ENCODE peak calls at places on chromosomes 12 and 14, in four cellular contexts. T is endothelial cell, N is neural progenitor cell, H is left ventricle myocardium inferior. L is an unnamed sample.

GRCh38 chr12:3199551-3200031 is 122.4 kb downstream of the TSPAN9 start:
- DNase-seq in T (peak), H (no peak), N (peak), L (peak)

GRCh38 chr12:68871899-68872298 is 61.1 kb downstream of the CPM start:
- DNase-seq in T (peak), N (peak), H (no peak), L (no peak)

GRCh38 chr14:52072266-52072780 is 3.5 kb upstream of the NID2 start:
- DNase-seq in H (no peak), N (peak), T (no peak), L (no peak)

GRCh38 chr12:101747695-101748094 is 8.4 kb upstream of the SYCP3 start:
- DNase-seq in H (no peak), T (no peak), N (no peak), L (no peak)

GRCh38 chr14:103123128-103123633 is at the start of gene TNFAIP2:
- DNase-seq in T (peak), H (peak), N (peak), L (peak)

GRCh38 chr12:47818701-47819543 is 781 bp downstream of the HDAC7 start:
- DNase-seq in N (peak), H (peak), T (peak), L (peak)

GRCh38 chr14:92501891-92502351 is 11.7 kb upstream of the RIN3 start:
- DNase-seq in N (no peak), H (no peak), T (no peak), L (no peak)

GRCh38 chr12:112868459-112869041 is 38.2 kb upstream of the OAS1 start:
- DNase-seq in T (no peak), H (no peak), N (peak), L (peak)

GRCh38 chr14:66228267-66228970 is 257.8 kb upstream of the CCDC196 start:
- DNase-seq in T (no peak), H (no peak), N (no peak), L (no peak)

GRCh38 chr12:81502912-81503695 is 256.0 kb downstream of the PPFIA2 start:
- DNase-seq in T (no peak), H (no peak), N (no peak), L (no peak)

GRCh38 chr14:78340250-78340649 is 170.1 kb downstream of the NRXN3 start:
- DNase-seq in H (no peak), T (no peak), N (no peak), L (no peak)

GRCh38 chr12:80419660-80420059 is 24.4 kb upstream of the PTPRQ start:
- DNase-seq in T (no peak), H (no peak), N (no peak), L (no peak)

GRCh38 chr14:75198291-75198933 is 22.0 kb upstream of the TMED10 start:
- DNase-seq in T (no peak), N (no peak), H (peak), L (no peak)

GRCh38 chr14:61493996-61494395 is 172.6 kb downstream of the PRKCH start:
- DNase-seq in H (no peak), T (no peak), N (no peak), L (no peak)

GRCh38 chr14:63091394-63091996 is 46.2 kb upstream of the KCNH5 start:
- DNase-seq in H (no peak), N (no peak), T (no peak), L (no peak)

GRCh38 chr12:81726634-81727033 is 32.5 kb downstream of the PPFIA2 start:
- DNase-seq in H (no peak), T (no peak), N (peak), L (no peak)

GRCh38 chr14:67418368-67419174 is 6.6 kb upstream of the PLEK2 start:
- DNase-seq in H (no peak), T (no peak), N (no peak), L (no peak)

GRCh38 chr12:104738841-104739642 is 219.0 kb downstream of the SLC41A2 start:
- DNase-seq in T (no peak), N (no peak), H (no peak), L (no peak)

GRCh38 chr14:91649930-91650329 is 82.0 kb downstream of the CATSPERB start:
- DNase-seq in H (no peak), T (peak), N (peak), L (no peak)

GRCh38 chr12:32367381-32367780 is 32.0 kb upstream of the FGD4 start:
- DNase-seq in H (no peak), N (no peak), T (no peak), L (no peak)

GRCh38 chr12:32369202-32369601 is 30.2 kb upstream of the FGD4 start:
- DNase-seq in N (no peak), T (no peak), H (no peak), L (no peak)

GRCh38 chr12:32362892-32363291 is 36.5 kb upstream of the FGD4 start:
- DNase-seq in T (no peak), N (no peak), H (no peak), L (no peak)

GRCh38 chr12:32366704-32367103 is 32.7 kb upstream of the FGD4 start:
- DNase-seq in N (no peak), T (no peak), H (no peak), L (no peak)

DNA sequence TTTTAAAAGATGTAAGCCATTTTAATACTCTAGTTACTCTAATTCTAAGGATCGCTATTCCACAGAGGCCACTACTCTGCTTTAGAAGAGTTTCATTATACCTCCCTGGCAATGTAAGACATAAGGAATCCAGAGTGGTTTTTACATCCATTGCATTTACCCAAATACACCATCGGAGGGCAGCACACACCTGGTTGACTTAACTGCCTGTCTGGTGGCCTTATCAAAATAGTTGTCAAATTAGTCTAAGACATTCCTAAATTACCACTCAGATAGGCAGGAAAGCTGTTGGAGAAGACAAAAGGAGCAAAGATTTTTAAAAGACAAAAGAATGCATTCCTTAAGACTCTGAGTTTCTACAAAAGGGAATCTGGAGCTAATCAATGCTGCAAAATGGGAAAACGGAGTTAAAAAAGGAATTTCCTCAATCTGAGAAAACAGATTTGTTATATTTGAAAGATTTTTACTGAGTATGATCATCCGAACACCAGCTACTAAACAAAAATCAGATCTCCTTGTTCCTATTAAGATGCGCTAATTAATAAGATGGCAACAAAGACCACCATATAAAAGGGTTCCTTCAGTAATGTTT is 33.8 kb upstream of the FGD4 start:
- DNase-seq in H (peak), T (peak), N (peak), L (peak)
- TF ChIP-seq CTCF in H (peak), T (peak), N (peak), L (peak)

GRCh38 chr12:52257074-52257551 is 17.3 kb upstream of the KRT86 start:
- DNase-seq in H (no peak), T (no peak), N (no peak), L (no peak)

GRCh38 chr12:52259850-52260249 is 14.6 kb upstream of the KRT86 start:
- DNase-seq in N (no peak), T (no peak), H (no peak), L (no peak)

GRCh38 chr12:52256165-52256935 is 18.1 kb upstream of the KRT86 start:
- DNase-seq in T (no peak), H (no peak), N (no peak), L (no peak)

GRCh38 chr12:52260351-52261210 is 13.9 kb upstream of the KRT86 start:
- DNase-seq in T (no peak), N (peak), H (no peak), L (no peak)

GRCh38 chr12:52258335-52258901 is 16.0 kb upstream of the KRT86 start:
- DNase-seq in T (peak), H (no peak), N (peak), L (peak)
- TF ChIP-seq CTCF in T (no peak), H (no peak), N (peak), L (no peak)

GRCh38 chr12:11534064-11534463 is 115.4 kb upstream of the ETV6 start:
- DNase-seq in T (no peak), H (no peak), N (no peak), L (no peak)
- TF ChIP-seq CTCF in T (no peak), H (no peak), N (no peak), L (no peak)

GRCh38 chr12:123976227-123976826 is 3.3 kb downstream of the ZNF664 start:
- DNase-seq in H (no peak), N (no peak), T (no peak), L (no peak)

GRCh38 chr12:123973552-123974341 is 732 bp downstream of the ZNF664 start:
- DNase-seq in N (peak), T (peak), H (peak), L (peak)

GRCh38 chr12:123971770-123972447 is 722 bp downstream of the CCDC92 start:
- DNase-seq in T (peak), H (peak), N (peak), L (peak)

GRCh38 chr12:123971449-123971769 is 1.2 kb downstream of the CCDC92 start:
- DNase-seq in N (no peak), H (no peak), T (no peak), L (no peak)

DNA sequence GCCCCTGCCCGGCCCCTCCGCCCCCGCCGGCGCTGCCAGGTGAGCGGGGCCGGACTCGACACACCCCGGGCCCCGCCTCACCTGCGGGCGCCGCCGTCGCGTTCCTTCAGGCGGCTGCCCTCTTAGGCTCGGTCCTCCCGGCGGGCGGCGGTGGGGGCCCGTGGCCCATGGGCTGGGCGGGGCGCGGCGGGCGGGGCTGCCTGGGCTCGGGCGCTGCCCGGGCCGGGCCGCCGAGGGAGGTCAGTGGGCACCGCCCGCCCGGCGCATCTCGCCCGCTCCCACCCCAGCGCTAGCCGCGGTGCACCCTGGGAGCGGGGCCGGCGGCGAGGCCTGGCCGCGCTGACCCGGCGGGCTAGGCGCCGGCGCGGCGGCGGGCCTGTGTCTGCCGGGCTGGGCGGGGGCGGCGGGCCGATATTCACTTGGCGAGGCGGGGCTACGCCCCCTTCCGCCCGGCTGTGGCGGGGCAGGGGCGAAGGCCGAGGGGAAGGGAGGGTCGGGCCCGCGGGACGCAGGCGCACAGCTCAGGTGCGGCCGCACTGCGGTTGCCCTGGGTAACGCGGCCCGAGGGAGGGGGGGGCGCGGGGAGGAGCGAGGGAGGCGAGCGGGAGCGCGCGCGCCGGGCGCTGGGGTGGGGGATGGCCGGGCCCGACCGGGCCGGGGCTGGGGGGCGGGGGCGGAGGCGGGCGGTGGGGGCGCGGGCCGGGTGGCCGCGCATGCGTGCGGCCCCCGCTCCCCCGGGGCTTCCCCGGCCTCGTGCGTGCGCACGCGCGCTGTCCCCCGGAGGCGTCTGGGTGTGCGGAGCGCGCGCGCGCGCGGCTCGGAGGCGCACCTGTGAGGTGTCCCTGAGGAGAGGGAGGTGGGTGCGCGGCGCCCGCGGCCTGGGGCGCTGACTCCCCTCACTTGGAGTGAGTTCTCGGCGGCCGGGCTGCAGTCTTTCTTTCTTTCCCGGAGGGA is at the start of the genes CCDC92 and ZNF664:
- DNase-seq in T (peak), H (peak), N (peak), L (peak)
- TF ChIP-seq CTCF in T (no peak), H (no peak), N (peak), L (no peak)

GRCh38 chr12:29048787-29049186 is 100.3 kb upstream of the FAR2 start:
- DNase-seq in T (no peak), H (no peak), N (no peak), L (no peak)

GRCh38 chr12:29050503-29050902 is 98.6 kb upstream of the FAR2 start:
- DNase-seq in T (no peak), H (no peak), N (no peak), L (no peak)

GRCh38 chr12:29051221-29051620 is 97.9 kb upstream of the FAR2 start:
- DNase-seq in N (no peak), T (no peak), H (no peak), L (no peak)

GRCh38 chr12:29054790-29055663 is 94.1 kb upstream of the FAR2 start:
- DNase-seq in H (no peak), N (no peak), T (no peak), L (no peak)

DNA sequence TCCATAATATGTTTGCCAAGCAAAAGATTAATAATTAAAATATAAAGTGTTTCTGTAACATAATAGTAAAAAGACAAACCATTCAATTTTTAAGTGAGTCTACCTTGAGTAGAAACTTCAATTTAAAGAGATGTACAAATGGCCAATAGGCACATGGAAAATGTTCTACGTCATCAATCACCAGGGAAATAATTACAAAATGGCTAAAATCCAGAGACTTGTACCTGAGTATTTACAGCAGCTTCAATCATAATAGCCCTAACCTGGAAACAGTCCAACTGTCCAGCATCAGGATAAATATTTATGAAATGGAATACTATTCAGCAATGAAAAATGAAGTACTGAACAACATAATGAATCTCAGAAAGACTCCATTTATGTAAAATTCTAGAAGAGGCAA is 95.5 kb upstream of the FAR2 start:
- DNase-seq in H (no peak), T (no peak), N (no peak), L (no peak)
- TF ChIP-seq CTCF in H (no peak), T (no peak), N (no peak), L (no peak)

GRCh38 chr12:588658-589057 is 74.6 kb downstream of the NINJ2 start:
- DNase-seq in T (no peak), N (no peak), H (no peak), L (no peak)

GRCh38 chr12:591571-592505 is 71.4 kb downstream of the NINJ2 start:
- DNase-seq in T (no peak), N (no peak), H (peak), L (no peak)

GRCh38 chr12:590206-590750 is 73.0 kb downstream of the NINJ2 start:
- DNase-seq in T (no peak), N (no peak), H (no peak), L (no peak)

GRCh38 chr12:593396-593976 is 69.8 kb downstream of the NINJ2 start:
- DNase-seq in H (no peak), T (no peak), N (no peak), L (no peak)

DNA sequence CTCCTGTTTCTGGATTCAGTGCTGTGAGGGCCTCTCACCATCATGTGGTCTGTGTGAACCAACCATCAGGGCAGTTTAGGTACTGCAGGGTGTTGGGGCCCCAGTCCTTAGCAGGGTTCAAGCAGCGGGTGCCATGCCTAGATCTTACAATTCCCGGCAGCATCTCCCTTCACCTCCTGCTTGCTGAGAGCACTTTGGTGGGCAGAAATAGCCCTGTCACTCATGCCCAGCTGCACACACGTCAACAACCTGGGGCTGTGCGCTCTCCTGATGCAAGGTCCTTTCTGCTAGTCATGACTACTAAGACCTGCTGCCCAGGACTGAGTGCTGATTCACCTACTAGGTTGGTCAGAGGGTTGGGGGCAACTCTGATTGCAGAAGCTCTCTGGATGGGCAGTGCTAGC is 72.1 kb downstream of the NINJ2 start:
- DNase-seq in N (no peak), T (no peak), H (peak), L (no peak)
- TF ChIP-seq CTCF in N (peak), T (no peak), H (peak), L (no peak)

GRCh38 chr12:41220931-41221330 is 32.8 kb downstream of the PDZRN4 start:
- DNase-seq in H (no peak), N (no peak), T (no peak), L (no peak)
- TF ChIP-seq CTCF in H (no peak), N (no peak), T (no peak), L (no peak)

DNA sequence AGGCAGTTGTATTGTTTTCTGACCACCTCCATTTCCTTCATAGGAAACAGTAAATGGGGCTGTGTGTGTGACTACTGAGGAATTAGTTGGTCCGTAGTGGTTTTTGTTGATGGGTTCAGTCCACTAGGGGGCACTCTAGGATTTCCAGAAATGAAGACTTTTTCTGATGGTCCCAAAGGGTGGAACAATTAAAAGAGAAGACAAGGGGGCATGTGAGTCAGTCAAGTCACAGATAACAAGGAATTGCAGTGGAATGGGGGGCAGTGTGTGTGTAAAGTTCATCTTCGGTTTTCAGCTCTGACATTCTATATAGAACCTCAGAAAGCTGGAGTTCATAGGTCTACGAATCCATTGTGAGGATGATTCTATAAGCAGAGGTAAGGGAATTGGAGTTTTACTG is 186.6 kb upstream of the OR4E1 start:
- DNase-seq in N (peak), T (peak), H (no peak), L (peak)
- TF ChIP-seq CTCF in N (peak), T (peak), H (no peak), L (peak)

L was measured in nephron progenitor cell.